ENCODE peak calls at places on chromosomes 11 and 22, in ten cellular contexts. V, P, T, L, R, Z, Q, O, M and B are unnamed samples.

GRCh38 chr22:49764151-49764581 is 63.5 kb downstream of the BRD1 start:
- DNase-seq in P (no peak), L (peak), R (no peak), V (no peak), O (no peak), M (no peak), T (no peak), Q (peak), Z (no peak), B (no peak)

GRCh38 chr11:30585067-30585891 is 874 bp downstream of the MPPED2 start:
- DNase-seq in O (peak), L (peak), M (no peak), P (no peak), Q (peak), R (no peak), Z (peak), V (no peak), T (no peak), B (no peak)

GRCh38 chr11:108496643-108497256 is 1.4 kb downstream of the POGLUT3 start:
- DNase-seq in V (no peak), L (no peak), T (peak), Q (no peak), O (no peak), M (no peak), R (peak), P (no peak), Z (no peak), B (peak)

GRCh38 chr22:21102659-21103267 is 57.0 kb downstream of the LRRC74B start:
- DNase-seq in Z (peak), R (peak), T (peak), Q (peak), O (peak), L (peak), V (peak), M (peak), P (peak), B (peak)

GRCh38 chr22:33747029-33747428 is 173.2 kb downstream of the LARGE1 start:
- DNase-seq in Q (no peak), V (no peak), L (no peak), R (no peak), P (no peak), T (no peak), Z (no peak), M (no peak), O (no peak), B (no peak)

GRCh38 chr11:64742940-64743590 is 877 bp downstream of the RASGRP2 start:
- DNase-seq in M (peak), P (peak), R (no peak), Q (peak), L (peak), Z (peak), T (peak), V (no peak), O (no peak), B (no peak)

GRCh38 chr22:42270512-42271190 is at the start of gene TCF20:
- DNase-seq in P (peak), M (peak), O (peak), Z (peak), L (peak), Q (peak), R (peak), V (peak), T (peak), B (peak)

GRCh38 chr22:17119481-17120202 is 1.5 kb downstream of the TMEM121B start:
- DNase-seq in V (no peak), P (peak), T (peak), O (no peak), Q (peak), L (peak), M (peak), Z (no peak), R (no peak), B (no peak)

GRCh38 chr11:73308963-73309960 is 1.2 kb downstream of the ARHGEF17 start:
- DNase-seq in L (peak), P (no peak), Z (peak), Q (peak), M (peak), T (peak), R (peak), O (peak), V (peak), B (peak)

GRCh38 chr11:70467196-70468085 is 69.1 kb downstream of the CTTN start:
- DNase-seq in T (peak), V (peak), R (peak), L (peak), O (peak), M (peak), Z (peak), Q (peak), P (no peak), B (peak)

GRCh38 chr11:65182258-65183170 is 786 bp downstream of the CAPN1 start:
- DNase-seq in R (peak), T (peak), O (no peak), V (peak), M (peak), P (no peak), Z (peak), L (no peak), Q (peak), B (no peak)

GRCh38 chr11:45646275-45646970 is 19.0 kb downstream of the CHST1 start:
- DNase-seq in P (no peak), T (peak), Q (no peak), Z (no peak), O (no peak), L (no peak), R (peak), M (peak), V (peak), B (peak)

GRCh38 chr11:11010624-11011127 is 152.8 kb upstream of the ZBED5 start:
- DNase-seq in P (no peak), Q (peak), M (peak), T (peak), O (peak), V (peak), R (no peak), Z (no peak), L (peak), B (peak)

GRCh38 chr11:36292311-36292722 is 3.1 kb upstream of the COMMD9 start:
- DNase-seq in R (peak), Z (no peak), O (no peak), T (peak), Q (no peak), V (peak), L (no peak), P (no peak), M (peak), B (peak)

GRCh38 chr22:35301370-35301874 is 1.7 kb downstream of the TOM1 start:
- DNase-seq in R (peak), L (peak), O (no peak), Z (no peak), M (peak), Q (no peak), V (peak), P (no peak), T (peak), B (peak)

GRCh38 chr11:48036466-48036865 is 56.1 kb downstream of the PTPRJ start:
- DNase-seq in L (no peak), T (peak), V (no peak), M (no peak), P (no peak), Q (no peak), O (no peak), R (peak), Z (no peak), B (peak)

GRCh38 chr11:83070878-83071640 is 638 bp downstream of the RAB30 start:
- DNase-seq in P (peak), Z (peak), M (no peak), V (peak), T (peak), Q (peak), L (peak), R (peak), O (peak), B (peak)

GRCh38 chr11:2474059-2474901 is 29.5 kb downstream of the KCNQ1 start:
- DNase-seq in O (no peak), M (no peak), Q (no peak), V (peak), L (no peak), T (no peak), R (no peak), P (no peak), Z (no peak), B (no peak)

GRCh38 chr11:65433657-65434056 is 11.1 kb downstream of the NEAT1 start:
- DNase-seq in M (peak), Z (peak), L (no peak), R (peak), P (no peak), Q (no peak), O (no peak), V (no peak), T (peak), B (peak)

DNA sequence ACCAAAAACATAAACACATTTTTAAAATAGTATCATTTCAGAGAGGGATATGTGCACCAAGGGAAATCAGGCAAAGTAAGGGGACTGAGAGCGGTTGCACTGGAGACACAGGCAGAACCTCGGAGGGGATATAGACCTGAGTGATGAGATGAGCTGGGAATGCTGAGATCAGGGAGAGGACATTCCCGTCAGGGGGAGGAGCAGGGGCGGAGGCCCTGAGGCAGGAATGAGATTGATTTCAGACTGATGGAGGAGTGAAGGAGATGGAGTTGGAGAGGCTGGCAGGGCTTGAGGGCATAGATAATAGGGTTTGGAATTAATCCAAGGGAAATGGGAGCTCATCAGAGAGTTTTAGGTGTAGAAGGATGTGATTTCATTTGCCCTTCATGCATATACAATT is 13.1 kb downstream of the CD6 start:
- DNase-seq in V (no peak), L (no peak), Z (no peak), T (no peak), Q (no peak), P (no peak), O (no peak), R (no peak), M (no peak), B (no peak)
- H3K4me3 ChIP-seq in V (no peak), L (no peak), Z (no peak), T (no peak), Q (no peak), P (peak), O (no peak), R (no peak), M (no peak), B (no peak)

GRCh38 chr11:116890607-116891006 is 53.2 kb upstream of the APOA1 start:
- DNase-seq in O (no peak), V (no peak), T (no peak), P (no peak), M (no peak), L (no peak), Z (no peak), Q (no peak), R (no peak), B (no peak)

GRCh38 chr11:116887909-116888556 is 50.6 kb upstream of the APOA1 start:
- DNase-seq in P (no peak), L (no peak), V (no peak), Q (peak), T (no peak), M (no peak), R (peak), Z (no peak), O (no peak), B (peak)

GRCh38 chr11:116890193-116890592 is 52.8 kb upstream of the APOA1 start:
- DNase-seq in O (no peak), R (no peak), V (no peak), Q (no peak), P (peak), L (no peak), Z (no peak), M (no peak), T (peak), B (no peak)

GRCh38 chr11:116891746-116892145 is 54.3 kb upstream of the APOA1 start:
- DNase-seq in Z (no peak), O (no peak), V (no peak), L (no peak), M (no peak), P (no peak), T (no peak), Q (no peak), R (no peak), B (no peak)

GRCh38 chr11:116888884-116889549 is 51.6 kb upstream of the APOA1 start:
- DNase-seq in T (no peak), O (no peak), M (no peak), R (no peak), Z (no peak), Q (no peak), V (no peak), L (no peak), P (no peak), B (no peak)
- H3K4me3 ChIP-seq in T (no peak), O (no peak), M (no peak), R (no peak), Z (no peak), Q (no peak), V (no peak), L (no peak), P (no peak), B (no peak)

GRCh38 chr11:78577495-78577894 is 2.8 kb upstream of the NARS2 start:
- DNase-seq in M (no peak), Q (no peak), O (no peak), L (no peak), R (no peak), Z (no peak), P (no peak), V (no peak), T (no peak), B (no peak)

GRCh38 chr11:78576549-78577097 is 2.0 kb upstream of the NARS2 start:
- DNase-seq in T (no peak), V (no peak), R (no peak), L (no peak), P (no peak), O (no peak), Q (no peak), Z (no peak), M (no peak), B (no peak)

GRCh38 chr11:78574386-78575381 is at the start of gene NARS2:
- DNase-seq in Z (peak), V (peak), P (peak), O (peak), T (peak), Q (peak), L (peak), R (peak), M (peak), B (peak)

GRCh38 chr11:78573271-78574035 is 1.2 kb downstream of the NARS2 start:
- DNase-seq in O (peak), Q (no peak), Z (no peak), M (no peak), L (no peak), R (no peak), T (no peak), P (no peak), V (no peak), B (no peak)

GRCh38 chr11:78575478-78575877 is 814 bp upstream of the NARS2 start:
- DNase-seq in V (no peak), Z (no peak), T (no peak), Q (no peak), M (no peak), R (no peak), O (no peak), L (no peak), P (no peak), B (no peak)
- H3K4me3 ChIP-seq in V (peak), Z (peak), T (peak), Q (peak), M (peak), R (peak), O (no peak), L (peak), P (peak), B (peak)

GRCh38 chr11:13777341-13777985 is 109.0 kb downstream of the FAR1 start:
- DNase-seq in P (no peak), R (no peak), M (no peak), Z (no peak), T (no peak), V (no peak), O (no peak), L (no peak), Q (no peak), B (no peak)
- H3K4me3 ChIP-seq in P (no peak), R (no peak), M (no peak), Z (no peak), T (no peak), V (no peak), O (no peak), L (no peak), Q (no peak), B (no peak)

GRCh38 chr22:48740086-48740730 is 1087.5 kb downstream of the BRD1 start:
- DNase-seq in R (no peak), V (no peak), P (peak), Q (peak), L (no peak), O (no peak), T (no peak), M (no peak), Z (no peak), B (no peak)
- H3K4me3 ChIP-seq in R (no peak), V (no peak), P (no peak), Q (no peak), L (no peak), O (no peak), T (no peak), M (no peak), Z (no peak), B (no peak)

DNA sequence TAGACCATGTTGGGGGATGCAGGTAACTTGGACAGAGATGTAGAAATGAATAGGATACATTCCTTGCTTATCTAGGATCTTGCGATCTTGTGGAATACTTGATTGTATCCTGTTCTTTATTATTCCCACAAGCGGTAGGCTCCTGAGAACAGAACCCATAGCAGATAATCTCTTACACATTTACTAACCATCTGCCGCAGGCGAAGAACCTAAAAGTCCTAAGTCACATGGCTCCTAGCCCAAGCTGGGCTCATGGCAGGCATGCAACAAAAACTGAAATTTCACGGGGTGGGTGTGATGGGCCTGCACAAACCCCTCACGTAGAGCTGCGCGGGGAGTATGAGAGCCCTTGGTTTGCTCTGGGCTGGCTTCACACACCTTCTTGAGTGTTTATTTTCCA is 177.4 kb upstream of the NECTIN1 start:
- DNase-seq in O (no peak), R (no peak), V (no peak), T (no peak), Z (no peak), P (no peak), Q (no peak), M (no peak), L (no peak), B (no peak)
- H3K4me3 ChIP-seq in O (no peak), R (no peak), V (no peak), T (no peak), Z (no peak), P (no peak), Q (no peak), M (no peak), L (no peak), B (no peak)

DNA sequence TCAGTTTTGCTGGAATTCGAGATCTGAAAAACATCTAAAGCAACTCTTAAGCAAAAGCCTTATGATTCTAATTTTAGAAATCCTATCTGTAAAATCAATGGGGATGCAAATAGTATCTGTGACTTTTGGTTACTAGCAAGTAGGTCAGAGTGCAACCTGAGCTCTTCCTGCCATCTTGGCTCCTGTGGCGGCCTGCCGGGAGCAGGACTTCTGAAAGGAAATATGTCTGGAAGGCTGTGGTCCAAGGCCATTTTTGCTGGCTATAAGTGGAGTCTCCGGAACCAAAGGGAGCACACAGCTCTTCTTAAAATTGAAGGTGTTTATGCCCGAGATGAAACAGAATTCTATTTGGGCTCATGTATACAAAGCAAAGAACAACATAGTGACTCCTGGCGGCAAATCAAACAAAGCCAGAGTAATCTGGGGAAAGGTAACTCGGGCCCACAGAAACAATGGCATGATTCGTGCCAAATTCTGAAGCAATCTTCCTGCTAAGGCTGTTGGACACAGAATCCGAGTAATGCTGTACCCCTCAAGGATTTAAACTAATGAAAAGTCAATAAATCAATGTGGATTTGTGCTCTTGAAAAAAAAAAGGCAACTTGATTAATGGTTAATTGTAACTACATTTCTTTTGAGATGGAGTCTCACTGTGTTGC is 1.7 kb downstream of the SAMM50 start:
- DNase-seq in M (no peak), V (no peak), Q (no peak), P (no peak), T (peak), O (no peak), L (peak), Z (no peak), R (peak), B (no peak)
- H3K4me3 ChIP-seq in M (no peak), V (no peak), Q (peak), P (no peak), T (no peak), O (no peak), L (peak), Z (no peak), R (peak), B (no peak)

GRCh38 chr11:102614485-102614884 is 10.6 kb downstream of the MMP20 start:
- DNase-seq in Z (no peak), V (no peak), Q (no peak), O (no peak), L (no peak), T (no peak), M (peak), P (no peak), R (no peak), B (no peak)

GRCh38 chr11:102608699-102609098 is 16.4 kb downstream of the MMP20 start:
- DNase-seq in P (no peak), Q (no peak), T (no peak), O (no peak), M (no peak), R (no peak), L (no peak), V (no peak), Z (no peak), B (no peak)

GRCh38 chr11:102610198-102610597 is 14.9 kb downstream of the MMP20 start:
- DNase-seq in M (no peak), R (no peak), V (no peak), Q (no peak), Z (no peak), T (no peak), L (no peak), P (no peak), O (no peak), B (no peak)

GRCh38 chr11:102613455-102613854 is 11.7 kb downstream of the MMP20 start:
- DNase-seq in O (no peak), P (no peak), R (no peak), M (no peak), Q (no peak), Z (no peak), T (no peak), V (no peak), L (no peak), B (no peak)

DNA sequence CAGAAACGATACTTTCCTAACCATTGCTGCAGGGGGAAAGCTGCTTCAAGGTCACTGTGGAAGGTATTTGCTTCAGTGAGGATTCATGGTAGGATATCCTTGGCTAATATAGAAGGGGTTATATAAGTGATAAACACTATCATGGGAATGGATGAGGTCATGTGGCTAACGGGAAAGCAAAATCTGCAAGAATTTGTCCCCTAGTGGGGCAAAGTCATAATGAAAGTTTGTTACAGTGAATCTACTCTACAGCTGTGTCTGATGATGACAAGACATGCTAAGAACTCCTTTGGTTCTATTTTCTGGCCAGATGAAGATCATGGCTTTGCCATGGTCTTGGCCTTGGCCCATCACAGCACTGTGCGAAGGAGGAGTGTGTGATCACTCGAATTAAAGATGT is 13.8 kb downstream of the MMP20 start:
- DNase-seq in R (no peak), Z (no peak), M (no peak), O (no peak), P (no peak), V (no peak), Q (no peak), T (no peak), L (no peak), B (no peak)
- H3K4me3 ChIP-seq in R (no peak), Z (no peak), M (no peak), O (no peak), P (no peak), V (no peak), Q (no peak), T (no peak), L (no peak), B (no peak)